ENCODE peak calls at places on chromosomes 11 and 22, in six cellular contexts. E is heart right ventricle, H is AG04450, G is Panc1, A is body of pancreas, J is mammary epithelial cell. W is an unnamed sample. For H3K27me3, the result is how much of the 10 kb centered on the place peaks cover.

GRCh38 chr11:27120211-27120610 is 79.6 kb downstream of the BBOX1 start:
- DNase-seq in E (no peak), H (no peak), J (peak), A (no peak), G (no peak), W (no peak)

GRCh38 chr11:57049749-57050148 is 61.0 kb downstream of the OR5AK2 start:
- DNase-seq in H (no peak), J (no peak), E (no peak), A (no peak), G (no peak), W (no peak)

GRCh38 chr11:1206391-1207271 is 16.2 kb upstream of the MUC5B start:
- DNase-seq in J (no peak), H (no peak), G (no peak), A (peak), E (no peak), W (no peak)

GRCh38 chr11:118845369-118845768 is 38.3 kb upstream of the CXCR5 start:
- DNase-seq in J (peak), G (no peak), A (no peak), H (no peak), E (no peak), W (no peak)

GRCh38 chr11:64665381-64665780 is 57.6 kb downstream of the NRXN2 start:
- DNase-seq in H (no peak), A (no peak), E (no peak), G (no peak), J (no peak), W (peak)

GRCh38 chr11:106959800-106960199 is 58.5 kb downstream of the GUCY1A2 start:
- DNase-seq in A (no peak), E (no peak), J (no peak), H (no peak), G (no peak), W (no peak)

GRCh38 chr22:17086301-17086700 is 1.5 kb downstream of the IL17RA start:
- DNase-seq in J (no peak), G (no peak), A (no peak), H (no peak), E (no peak), W (no peak)

GRCh38 chr11:56716379-56716854 is 17.5 kb downstream of the OR9G1 start:
- DNase-seq in G (no peak), J (peak), A (no peak), E (no peak), H (no peak), W (no peak)

GRCh38 chr11:126156814-126157213 is 54.6 kb downstream of the RPUSD4 start:
- DNase-seq in H (no peak), G (no peak), A (no peak), J (no peak), E (no peak), W (no peak)

GRCh38 chr11:111260761-111261160 is 15.2 kb downstream of the POU2AF2 start:
- DNase-seq in A (no peak), H (no peak), J (no peak), G (no peak), E (no peak), W (no peak)

GRCh38 chr11:69049490-69049867 is 747 bp downstream of the TPCN2 start:
- DNase-seq in J (no peak), G (no peak), H (no peak), A (no peak), E (no peak), W (no peak)

GRCh38 chr11:73203790-73204189 is 14.3 kb upstream of the P2RY2 start:
- DNase-seq in H (no peak), J (no peak), E (no peak), G (no peak), A (no peak), W (no peak)

GRCh38 chr22:46747646-46748045 is 9.6 kb upstream of the CERK start:
- DNase-seq in H (no peak), G (no peak), E (no peak), J (no peak), A (no peak), W (peak)

GRCh38 chr11:126332221-126332711 is 23.2 kb upstream of the ST3GAL4 start:
- DNase-seq in A (no peak), H (peak), E (peak), J (peak), G (no peak), W (peak)

GRCh38 chr11:113417428-113417827 is 29.8 kb downstream of the ANKK1 start:
- DNase-seq in H (no peak), G (no peak), E (no peak), A (no peak), J (no peak), W (no peak)

GRCh38 chr22:37105990-37106389 is 3.5 kb downstream of the TMPRSS6 start:
- DNase-seq in E (no peak), J (no peak), G (no peak), A (no peak), H (no peak), W (no peak)

GRCh38 chr11:57426754-57427691 is at the start of gene SLC43A3:
- DNase-seq in E (peak), A (peak), J (peak), G (no peak), H (no peak), W (peak)

GRCh38 chr11:72789493-72790131 is 4.2 kb downstream of the STARD10 start:
- DNase-seq in A (no peak), E (peak), H (no peak), J (peak), G (no peak), W (peak)

GRCh38 chr22:46515208-46516111 is 22.0 kb downstream of the CELSR1 start:
- DNase-seq in J (peak), H (no peak), A (no peak), G (no peak), E (no peak), W (peak)

GRCh38 chr11:79438631-79439429 is 2.0 kb downstream of the TENM4 start:
- DNase-seq in A (peak), H (no peak), E (peak), J (peak), G (no peak), W (peak)

GRCh38 chr22:42519544-42520237 is at the start of gene RRP7A:
- DNase-seq in A (peak), H (no peak), E (peak), G (no peak), J (peak), W (peak)

GRCh38 chr11:1757861-1758610 is 5.7 kb downstream of the CTSD start:
- DNase-seq in H (no peak), E (no peak), A (no peak), J (no peak), G (no peak), W (peak)

GRCh38 chr11:108223449-108224149 is 732 bp downstream of the ATM start:
- DNase-seq in G (no peak), A (no peak), H (no peak), E (no peak), J (peak), W (no peak)

GRCh38 chr11:56841210-56841810 is 92.8 kb upstream of the OR9G4 start:
- DNase-seq in G (peak), A (peak), E (no peak), J (peak), H (peak), W (peak)

GRCh38 chr11:20080032-20080685 is 80.1 kb downstream of the DBX1 start:
- DNase-seq in A (no peak), H (no peak), J (no peak), G (no peak), E (no peak), W (no peak)

GRCh38 chr11:117831661-117832415 is 7.3 kb upstream of the FXYD2 start:
- DNase-seq in A (no peak), E (no peak), G (no peak), H (no peak), J (no peak), W (no peak)

GRCh38 chr11:35588627-35589026 is 29.6 kb upstream of the FJX1 start:
- DNase-seq in J (peak), G (no peak), A (no peak), E (no peak), H (no peak), W (no peak)

GRCh38 chr11:94477644-94478043 is 16.0 kb downstream of the MRE11 start:
- DNase-seq in A (no peak), E (no peak), J (no peak), H (no peak), G (no peak), W (no peak)

GRCh38 chr11:64834723-64835615 is 9.5 kb downstream of the CDC42BPG start:
- DNase-seq in E (no peak), A (peak), G (no peak), H (no peak), J (peak), W (peak)

GRCh38 chr11:74956387-74956786 is 7.3 kb downstream of the SPCS2 start:
- DNase-seq in G (no peak), A (no peak), H (no peak), E (no peak), J (no peak), W (no peak)

GRCh38 chr11:74951241-74951640 is 2.2 kb downstream of the SPCS2 start:
- DNase-seq in A (no peak), J (no peak), H (no peak), E (no peak), G (no peak), W (no peak)

GRCh38 chr11:74954199-74954598 is 5.1 kb downstream of the SPCS2 start:
- DNase-seq in G (no peak), J (no peak), E (no peak), H (no peak), A (no peak), W (no peak)

GRCh38 chr11:74952752-74953151 is 3.7 kb downstream of the SPCS2 start:
- DNase-seq in H (no peak), A (no peak), J (no peak), E (no peak), G (no peak), W (no peak)

GRCh38 chr11:74953448-74953847 is 4.4 kb downstream of the SPCS2 start:
- DNase-seq in E (no peak), H (no peak), J (no peak), G (no peak), A (no peak), W (no peak)
- H3K27me3 ChIP-seq in E (under half), H (under half), J (under half), G (under half), A (under half), W (under half)

GRCh38 chr22:45506961-45507360 is 4.3 kb downstream of the FBLN1 start:
- DNase-seq in J (no peak), E (no peak), G (no peak), A (no peak), H (no peak), W (no peak)

GRCh38 chr22:45503816-45504702 is 1.4 kb downstream of the FBLN1 start:
- DNase-seq in A (no peak), J (peak), E (no peak), H (no peak), G (no peak), W (no peak)

GRCh38 chr22:45503071-45503815 is 560 bp downstream of the FBLN1 start:
- DNase-seq in E (no peak), A (no peak), G (no peak), J (peak), H (no peak), W (no peak)

GRCh38 chr22:45505991-45506743 is 3.5 kb downstream of the FBLN1 start:
- DNase-seq in A (no peak), J (no peak), H (no peak), E (no peak), G (no peak), W (no peak)

GRCh38 chr22:45504703-45505341 is 2.1 kb downstream of the FBLN1 start:
- DNase-seq in E (peak), H (no peak), A (no peak), J (peak), G (no peak), W (peak)
- H3K4me3 ChIP-seq in E (peak), H (peak), A (no peak), J (peak), G (peak), W (peak)

DNA sequence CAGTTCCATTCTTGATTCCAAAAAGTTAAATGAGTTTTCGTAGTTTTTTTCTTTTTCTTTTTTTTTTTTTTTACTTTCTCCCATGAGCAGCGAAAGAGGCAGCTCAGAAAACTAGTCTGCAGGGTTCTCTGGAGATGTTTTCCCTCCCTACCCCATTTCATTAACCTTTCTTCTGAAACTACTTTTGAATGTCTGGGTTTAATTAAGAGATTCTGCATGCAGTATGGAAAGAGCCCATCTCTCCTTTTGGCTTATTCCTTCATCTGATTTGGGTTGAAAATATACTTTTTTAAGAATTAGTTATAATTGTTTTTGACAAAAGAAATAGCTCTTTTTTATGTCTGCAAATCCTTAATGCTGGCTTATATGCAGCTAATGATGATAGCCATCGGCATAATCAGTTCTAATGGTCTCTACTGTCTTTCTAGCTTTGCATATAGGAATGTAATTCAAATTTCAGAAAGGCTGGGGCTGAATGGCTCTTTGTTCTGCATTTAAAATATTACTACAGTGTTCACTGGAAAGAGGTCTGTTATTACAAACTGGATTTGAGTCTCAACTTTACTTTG is 265.3 kb downstream of the FAT3 start:
- DNase-seq in A (no peak), G (no peak), E (no peak), J (no peak), H (no peak), W (no peak)
- TF ChIP-seq CTCF in A (no peak), G (no peak), E (no peak), J (no peak), H (no peak), W (no peak)

GRCh38 chr11:9004310-9004945 is 627 bp upstream of the NRIP3 start:
- DNase-seq in G (no peak), H (no peak), E (peak), J (no peak), A (no peak), W (no peak)

GRCh38 chr11:9001736-9002135 is 2.1 kb downstream of the NRIP3 start:
- DNase-seq in G (peak), E (no peak), J (peak), A (no peak), H (peak), W (no peak)

GRCh38 chr11:9002920-9003572 is 755 bp downstream of the NRIP3 start:
- DNase-seq in E (no peak), A (no peak), H (no peak), J (no peak), G (no peak), W (no peak)

GRCh38 chr11:9005087-9005486 is 1.3 kb upstream of the NRIP3 start:
- DNase-seq in A (no peak), J (no peak), H (no peak), E (no peak), G (no peak), W (no peak)

DNA sequence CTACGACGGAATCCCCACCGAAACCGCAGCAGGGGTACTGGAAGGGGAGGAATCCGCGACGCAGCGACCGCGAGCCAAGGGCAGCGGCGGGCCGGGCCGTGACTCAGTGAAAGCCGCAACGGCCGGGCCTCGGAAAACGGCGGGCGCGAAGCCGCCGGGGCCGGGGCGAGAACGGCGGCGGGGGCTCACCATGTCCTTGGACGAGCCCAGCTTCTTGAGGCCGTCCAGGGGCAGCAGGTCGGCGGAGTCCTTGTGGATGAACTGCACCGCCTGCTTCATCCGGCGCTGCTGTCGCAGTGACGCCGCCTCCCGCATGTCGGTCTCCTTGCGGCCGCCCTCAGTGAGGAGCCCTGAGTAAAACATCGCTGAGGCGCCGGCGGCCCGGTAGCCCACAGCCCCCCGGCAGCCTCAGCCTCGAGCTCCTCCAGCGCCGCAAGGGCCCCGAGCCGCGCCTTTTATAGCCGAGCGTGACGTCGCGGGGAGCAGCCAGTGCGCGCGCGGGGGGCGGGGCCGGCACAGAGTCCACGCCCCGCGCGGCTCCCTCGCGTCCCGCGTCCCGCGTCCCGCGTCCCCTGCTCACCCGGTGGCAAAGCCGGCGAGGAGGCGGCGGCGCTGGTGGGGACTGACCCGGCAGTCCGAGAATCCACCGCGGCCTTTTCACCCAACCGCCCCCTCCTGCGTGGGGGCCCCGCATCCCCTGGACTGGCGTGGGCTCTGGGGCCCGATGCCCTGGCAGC is at the start of gene NRIP3:
- DNase-seq in G (no peak), A (peak), H (no peak), E (peak), J (peak), W (peak)
- H3K27me3 ChIP-seq in G (under half), A (under half), H (under half), E (under half), J (under half), W (half or more)

DNA sequence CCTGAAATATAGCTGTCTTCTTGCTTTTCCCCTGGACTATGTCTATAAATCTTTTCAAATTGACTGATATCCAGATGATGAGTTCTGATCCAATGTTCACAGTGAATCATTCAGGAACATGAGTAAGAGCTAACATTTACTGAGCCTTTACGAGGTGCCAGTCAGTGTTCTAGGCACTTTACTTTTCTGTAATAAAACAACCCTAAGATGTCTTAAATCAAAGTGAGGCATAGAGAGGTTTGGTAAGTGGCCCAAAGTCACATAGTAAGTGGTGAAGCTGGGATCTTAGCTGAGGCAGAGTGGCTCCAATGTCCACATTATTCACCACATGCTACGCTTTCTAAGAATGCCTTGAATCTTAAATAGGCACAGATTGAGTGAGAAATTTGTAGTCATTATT is 79.9 kb upstream of the OR4C15 start:
- DNase-seq in A (no peak), G (no peak), H (no peak), J (no peak), E (no peak), W (no peak)
- H3K4me3 ChIP-seq in A (no peak), G (no peak), H (no peak), J (no peak), E (no peak), W (no peak)

DNA sequence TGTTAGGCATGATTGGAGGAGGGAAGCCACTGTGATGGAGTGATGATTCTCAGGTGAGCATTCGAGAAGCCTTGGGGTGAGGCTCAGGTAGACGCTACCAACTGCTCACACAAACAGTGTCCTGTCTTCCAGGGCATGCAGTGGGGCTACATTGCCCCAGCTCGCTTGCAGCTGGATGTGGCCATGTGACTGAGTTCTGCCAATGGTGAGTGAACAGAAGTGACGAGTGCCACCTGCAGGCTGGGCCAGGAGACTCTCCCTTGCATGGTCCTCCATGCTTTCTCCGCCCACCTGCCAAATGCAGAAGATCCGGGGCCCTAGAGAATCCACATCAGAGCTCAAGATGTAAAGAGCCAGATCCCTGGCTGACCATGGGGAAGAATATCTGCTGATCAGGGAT is 195.9 kb downstream of the BCR start:
- DNase-seq in E (no peak), H (no peak), A (no peak), J (peak), G (no peak), W (no peak)
- TF ChIP-seq CTCF in E (peak), H (peak), A (no peak), J (peak), G (peak), W (no peak)

GRCh38 chr11:17606206-17607082 is 59.4 kb downstream of the OTOG start:
- DNase-seq in J (no peak), E (no peak), A (no peak), H (no peak), G (no peak), W (no peak)
- H3K27me3 ChIP-seq in J (under half), E (under half), A (under half), H (under half), G (under half), W (under half)

DNA sequence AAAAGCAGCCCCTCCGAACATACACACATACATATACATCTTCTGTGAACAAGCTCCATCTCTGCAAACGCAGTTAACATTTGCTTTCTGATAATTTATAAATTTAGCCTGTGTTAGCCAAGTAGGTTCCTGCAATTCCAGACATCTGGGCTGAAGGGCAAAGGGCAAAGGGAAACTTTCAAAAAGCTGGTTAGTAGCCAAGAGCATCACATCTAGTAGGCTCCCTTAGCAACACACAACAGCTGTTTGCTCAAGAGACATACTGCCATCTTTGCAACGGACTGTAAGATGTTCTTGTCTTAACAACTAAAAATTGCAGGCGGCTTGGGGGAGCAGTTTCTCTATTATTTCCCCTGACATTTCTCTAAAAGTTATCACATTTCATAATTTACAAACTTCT is 134.9 kb downstream of the RBFOX2 start:
- DNase-seq in G (no peak), E (no peak), J (no peak), A (no peak), H (no peak), W (no peak)
- H3K4me3 ChIP-seq in G (no peak), E (peak), J (peak), A (no peak), H (no peak), W (peak)